ENCODE peak calls at places on chromosomes 5 and 9, in eight cellular contexts. I is SK-N-SH, Q is stomach, R is upper lobe of left lung, U is ovary, A is HepG2, Y is transverse colon, F is tibial nerve. C is an unnamed sample.
A peak's percentile ranks its signal among the peaks of the same experiment; 100 is the strongest.

GRCh38 chr9:82331091-82331490 is 342.5 kb downstream of the SPATA31D1 start:
- DNase-seq in R (no peak), Y (no peak), U (no peak), F (no peak), A (no peak), Q (no peak), I (no peak), C (no peak)

GRCh38 chr5:53302524-53302923 is 177.9 kb upstream of the FST start:
- DNase-seq in I (no peak), F (no peak), Y (no peak), A (no peak), Q (no peak), U (no peak), R (no peak), C (no peak)

GRCh38 chr9:107243757-107244156 is 39.3 kb upstream of the RAD23B start:
- DNase-seq in A (peak; percentile 89), I (no peak), Q (peak; percentile 29), U (no peak), R (no peak), F (no peak), Y (peak; percentile 65), C (no peak)

GRCh38 chr5:73692166-73692640 is 66.2 kb downstream of the ARHGEF28 start:
- DNase-seq in Y (no peak), A (no peak), U (no peak), R (no peak), F (no peak), Q (no peak), I (no peak), C (no peak)

GRCh38 chr9:19155106-19155999 is 28.1 kb upstream of the PLIN2 start:
- DNase-seq in Q (no peak), Y (no peak), I (no peak), R (no peak), U (no peak), F (no peak), A (no peak), C (no peak)

GRCh38 chr5:32842798-32843531 is 131.8 kb downstream of the NPR3 start:
- DNase-seq in Q (no peak), R (peak; percentile 20), I (no peak), A (no peak), F (no peak), Y (peak; percentile 71), U (no peak), C (no peak)

GRCh38 chr5:135831439-135832262 is 2.8 kb upstream of the SLC25A48 start:
- DNase-seq in U (no peak), R (no peak), F (no peak), Q (no peak), Y (no peak), I (no peak), A (no peak), C (no peak)

GRCh38 chr5:145350501-145350900 is 484.6 kb downstream of the PRELID2 start:
- DNase-seq in Q (no peak), F (no peak), U (no peak), R (no peak), A (no peak), I (no peak), Y (no peak), C (no peak)

GRCh38 chr9:10633785-10634184 is 21.0 kb upstream of the PTPRD start:
- DNase-seq in A (no peak), U (no peak), Y (no peak), R (no peak), F (no peak), I (no peak), Q (no peak), C (no peak)

GRCh38 chr9:14373726-14374125 is 59.8 kb upstream of the NFIB start:
- DNase-seq in U (no peak), A (no peak), Y (no peak), I (no peak), F (no peak), R (no peak), Q (no peak), C (no peak)

GRCh38 chr9:8648271-8648670 is 848.7 kb upstream of the DMAC1 start:
- DNase-seq in Q (no peak), F (no peak), U (no peak), Y (no peak), R (no peak), A (no peak), I (no peak), C (no peak)

GRCh38 chr5:135238622-135239460 is 160.2 kb downstream of the MACROH2A1 start:
- DNase-seq in F (no peak), Q (peak; percentile 20), Y (no peak), A (no peak), I (no peak), R (peak; percentile 10), U (no peak), C (peak; percentile 60)

GRCh38 chr5:176188085-176188484 is 50.1 kb upstream of the SIMC1 start:
- DNase-seq in I (no peak), A (no peak), R (no peak), F (no peak), Y (no peak), Q (no peak), U (no peak), C (no peak)

GRCh38 chr5:117667105-117667504 is 1092.5 kb upstream of the SEMA6A start:
- DNase-seq in Y (no peak), A (no peak), F (no peak), I (no peak), R (no peak), Q (no peak), U (no peak), C (no peak)

GRCh38 chr5:132075719-132076077 is 2.1 kb downstream of the CSF2 start:
- DNase-seq in I (no peak), R (no peak), F (no peak), Y (no peak), Q (no peak), U (no peak), A (no peak), C (no peak)

GRCh38 chr5:146048994-146049703 is 56.2 kb downstream of the PLAC8L1 start:
- DNase-seq in R (peak; percentile 10), I (peak; percentile 74), Q (peak; percentile 62), Y (peak; percentile 65), A (peak; percentile 66), U (no peak), F (peak; percentile 77), C (no peak)

DNA sequence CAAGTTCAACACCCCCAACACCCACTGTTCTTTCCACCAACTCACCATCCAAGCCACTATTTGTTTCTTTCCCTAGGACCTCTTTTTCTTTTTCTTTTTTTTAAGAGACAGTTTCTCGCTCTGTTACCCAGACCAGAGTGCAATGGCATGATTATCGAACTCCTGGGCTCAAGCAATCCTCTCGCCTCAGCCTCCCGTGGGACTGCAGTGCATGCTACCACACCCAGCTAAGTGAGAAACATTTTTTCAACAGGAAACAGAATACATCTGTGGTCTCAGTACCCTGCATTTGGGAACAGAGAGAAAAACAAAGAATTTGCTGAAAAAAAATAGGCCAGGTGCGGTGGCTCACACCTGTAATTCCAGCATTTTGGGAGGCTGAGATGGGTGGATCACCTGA is 24.6 kb downstream of the B4GALT1 start:
- DNase-seq in R (no peak), Y (no peak), F (no peak), I (no peak), A (no peak), U (no peak), Q (no peak), C (peak; percentile 43)
- H3K4me1 ChIP-seq in R (peaks cover 91% of the 10 kb centered on the region), Y (peaks cover 28% of the 10 kb centered on the region), F (peaks cover 97% of the 10 kb centered on the region), I (peaks cover 7% of the 10 kb centered on the region), A (peaks cover 59% of the 10 kb centered on the region), U (peaks cover 34% of the 10 kb centered on the region), Q (peaks cover 67% of the 10 kb centered on the region), C (peaks cover 40% of the 10 kb centered on the region)

DNA sequence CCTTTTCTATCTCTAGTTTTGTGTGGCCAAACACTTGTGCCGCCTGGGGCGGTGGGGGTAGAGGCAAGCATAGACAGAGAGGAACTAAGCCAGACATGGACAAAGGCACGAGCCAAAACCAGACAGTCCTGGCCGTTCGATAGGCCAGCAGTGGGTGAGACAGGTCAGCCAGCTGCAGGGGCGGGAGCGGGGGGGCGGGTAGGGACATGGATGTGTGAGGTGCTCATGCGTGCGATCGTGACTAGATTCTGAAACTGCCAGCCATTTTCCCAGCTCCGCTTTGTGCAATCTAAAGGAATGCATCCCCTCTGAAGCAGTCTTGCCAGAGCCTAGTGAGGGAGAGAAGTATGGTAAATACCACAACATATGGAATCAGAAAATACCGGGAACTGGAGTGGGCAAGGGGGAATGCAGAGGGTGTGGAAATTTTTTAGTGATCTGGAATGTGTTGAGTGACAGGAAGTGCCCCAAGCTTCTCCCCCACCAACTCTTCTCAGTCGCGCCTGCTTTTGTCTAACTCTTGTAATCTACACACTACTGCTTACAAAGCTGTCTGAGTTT is 111.9 kb downstream of the NR6A1 start:
- DNase-seq in Q (peak; percentile 53), Y (peak; percentile 66), A (peak; percentile 93), F (peak; percentile 41), R (peak; percentile 87), U (peak; percentile 58), I (peak; percentile 71), C (peak; percentile 83)
- TF ChIP-seq EP300 in Q (no peak), Y (no peak), A (no peak), F (no peak), R (no peak), U (no peak), I (peak; percentile 0), C (no peak)

DNA sequence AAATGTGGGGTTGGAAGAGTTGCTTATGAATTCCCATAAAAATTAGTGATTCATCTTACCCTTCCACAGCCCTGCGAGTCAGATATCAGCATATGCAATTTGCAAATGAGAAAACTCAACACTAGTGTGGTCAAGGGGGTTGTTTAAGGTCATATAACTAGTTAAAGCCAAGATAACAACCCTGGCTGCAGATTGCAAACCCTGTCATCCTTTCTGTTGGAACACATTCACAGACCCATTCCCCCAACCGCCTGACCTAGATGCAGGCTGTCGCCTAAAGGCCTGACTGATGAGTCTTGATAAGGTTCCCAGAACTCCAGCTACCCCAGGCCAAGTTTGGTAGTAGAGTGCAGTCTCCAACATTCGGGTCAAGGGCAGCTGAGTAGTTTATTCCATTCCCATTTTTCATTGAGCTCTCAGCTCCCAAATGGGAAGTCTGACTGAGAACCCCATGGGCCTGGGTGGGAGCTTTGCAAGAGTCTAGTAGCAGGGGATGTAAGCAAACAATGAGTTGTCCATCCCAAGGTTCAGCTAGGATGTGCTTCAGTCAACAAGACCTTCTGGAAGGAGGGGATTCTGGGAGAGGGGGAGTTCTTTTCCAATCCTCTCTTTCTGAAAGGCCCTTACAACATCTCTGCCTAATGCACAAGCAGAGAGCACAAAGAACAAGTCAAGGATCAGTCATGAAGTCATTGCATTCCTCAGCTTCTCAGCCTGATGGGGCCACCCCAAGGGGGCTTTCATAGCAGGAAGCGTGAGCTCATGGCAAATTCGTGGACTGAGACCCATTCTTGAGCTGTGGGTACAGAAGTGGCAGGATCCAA is 40.3 kb downstream of the ADAM19 start:
- DNase-seq in I (no peak), Y (no peak), Q (no peak), F (no peak), A (peak; percentile 24), R (no peak), U (no peak), C (no peak)
- H3K36me3 ChIP-seq in I (peaks cover 72% of the 10 kb centered on the region), Y (no peaks in the 10 kb centered on the region), Q (no peaks in the 10 kb centered on the region), F (peaks cover 4% of the 10 kb centered on the region), A (no peaks in the 10 kb centered on the region), R (no peaks in the 10 kb centered on the region), U (no peaks in the 10 kb centered on the region), C (peaks cover 6% of the 10 kb centered on the region)

DNA sequence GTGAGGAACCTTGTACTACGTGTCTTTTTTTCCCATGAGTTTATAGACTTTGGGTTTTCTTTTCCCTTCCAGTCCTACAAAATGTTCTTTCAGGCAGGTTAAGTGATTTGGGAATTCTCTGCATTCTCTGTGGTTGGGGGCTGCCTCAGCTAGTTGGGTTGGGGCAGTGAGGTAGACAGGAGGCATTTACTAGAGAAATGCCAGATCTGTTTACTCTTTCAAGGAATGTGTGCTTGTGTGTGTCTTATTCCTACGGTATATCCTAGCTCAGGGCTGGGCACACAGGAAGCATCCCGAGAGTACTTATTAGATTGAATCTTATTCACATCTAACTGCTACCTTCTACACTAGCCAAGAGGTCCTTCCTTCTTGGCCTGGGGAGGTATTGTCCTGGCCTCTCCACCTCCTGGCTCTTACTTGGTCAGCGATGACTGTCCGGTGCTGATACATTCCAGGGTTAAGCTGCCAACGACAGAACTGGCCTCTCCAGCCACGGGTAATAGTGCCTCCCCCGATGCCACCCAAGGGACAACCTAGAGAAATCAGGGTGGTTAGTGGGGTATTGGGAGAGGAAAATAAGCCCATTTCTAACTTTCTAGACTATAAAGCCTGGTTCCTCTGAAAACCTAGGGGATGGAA is 5.0 kb downstream of the GBA2 start:
- DNase-seq in R (no peak), I (no peak), A (no peak), U (no peak), Q (peak; percentile 13), Y (no peak), F (no peak), C (peak; percentile 39)
- H3K4me1 ChIP-seq in R (peaks cover 45% of the 10 kb centered on the region), I (peaks cover 21% of the 10 kb centered on the region), A (peaks cover 32% of the 10 kb centered on the region), U (peaks cover 18% of the 10 kb centered on the region), Q (peaks cover 28% of the 10 kb centered on the region), Y (peaks cover 29% of the 10 kb centered on the region), F (peaks cover 32% of the 10 kb centered on the region), C (peaks cover 57% of the 10 kb centered on the region)